ENCODE peak calls at places on chromosome 16, in ten cellular contexts. One of them, this sample, is unnamed.

GRCh38 chr16:65457084-65457483 is 335.2 kb upstream of the CDH11 start:
- DNase-seq in activated gamma-delta T cell treated with anti-CD3 and anti-CD28 coated beads, Interleukin-2, amount 50 U/mL, for 16 hours: no peak
- DNase-seq in ovary: no peak
- DNase-seq in Calu3: no peak
- DNase-seq in HEK293T: no peak
- DNase-seq in Panc1: no peak
- DNase-seq in pancreas: no peak
- DNase-seq in SW 1271: no peak
- DNase-seq in T-helper 2 cell: no peak
- DNase-seq in NCI-H1092: no peak
- DNase-seq in this sample: no peak

GRCh38 chr16:2471016-2471652 is at the start of gene NTN3:
- DNase-seq in pancreas: no peak
- DNase-seq in Panc1: no peak
- DNase-seq in ovary: no peak
- DNase-seq in activated gamma-delta T cell treated with anti-CD3 and anti-CD28 coated beads, Interleukin-2, amount 50 U/mL, for 16 hours: no peak
- DNase-seq in HEK293T: peak
- DNase-seq in SW 1271: no peak
- DNase-seq in Calu3: no peak
- DNase-seq in T-helper 2 cell: no peak
- DNase-seq in NCI-H1092: peak
- DNase-seq in this sample: no peak

GRCh38 chr16:10539256-10539655 is 41.1 kb downstream of the EMP2 start:
- DNase-seq in pancreas: no peak
- DNase-seq in HEK293T: no peak
- DNase-seq in activated gamma-delta T cell treated with anti-CD3 and anti-CD28 coated beads, Interleukin-2, amount 50 U/mL, for 16 hours: no peak
- DNase-seq in SW 1271: no peak
- DNase-seq in Calu3: peak
- DNase-seq in T-helper 2 cell: no peak
- DNase-seq in Panc1: no peak
- DNase-seq in NCI-H1092: no peak
- DNase-seq in ovary: no peak
- DNase-seq in this sample: no peak

GRCh38 chr16:67805718-67806427 is 487 bp downstream of the RANBP10 start:
- DNase-seq in Calu3: peak
- DNase-seq in Panc1: no peak
- DNase-seq in SW 1271: no peak
- DNase-seq in T-helper 2 cell: no peak
- DNase-seq in NCI-H1092: no peak
- DNase-seq in pancreas: no peak
- DNase-seq in activated gamma-delta T cell treated with anti-CD3 and anti-CD28 coated beads, Interleukin-2, amount 50 U/mL, for 16 hours: no peak
- DNase-seq in HEK293T: no peak
- DNase-seq in ovary: no peak
- DNase-seq in this sample: no peak

GRCh38 chr16:68445458-68445857 is 2.9 kb downstream of the SMPD3 start:
- DNase-seq in ovary: no peak
- DNase-seq in activated gamma-delta T cell treated with anti-CD3 and anti-CD28 coated beads, Interleukin-2, amount 50 U/mL, for 16 hours: no peak
- DNase-seq in NCI-H1092: peak
- DNase-seq in HEK293T: peak
- DNase-seq in SW 1271: peak
- DNase-seq in Panc1: peak
- DNase-seq in T-helper 2 cell: no peak
- DNase-seq in pancreas: peak
- DNase-seq in Calu3: peak
- DNase-seq in this sample: no peak

GRCh38 chr16:19842758-19843157 is 41.9 kb downstream of the GPRC5B start:
- DNase-seq in T-helper 2 cell: no peak
- DNase-seq in ovary: no peak
- DNase-seq in SW 1271: no peak
- DNase-seq in activated gamma-delta T cell treated with anti-CD3 and anti-CD28 coated beads, Interleukin-2, amount 50 U/mL, for 16 hours: no peak
- DNase-seq in pancreas: no peak
- DNase-seq in NCI-H1092: no peak
- DNase-seq in HEK293T: no peak
- DNase-seq in Calu3: no peak
- DNase-seq in Panc1: no peak
- DNase-seq in this sample: no peak

GRCh38 chr16:85916141-85916890 is 17.4 kb downstream of the IRF8 start:
- DNase-seq in HEK293T: no peak
- DNase-seq in NCI-H1092: no peak
- DNase-seq in pancreas: peak
- DNase-seq in T-helper 2 cell: no peak
- DNase-seq in ovary: no peak
- DNase-seq in Calu3: peak
- DNase-seq in SW 1271: no peak
- DNase-seq in Panc1: no peak
- DNase-seq in activated gamma-delta T cell treated with anti-CD3 and anti-CD28 coated beads, Interleukin-2, amount 50 U/mL, for 16 hours: no peak
- DNase-seq in this sample: no peak

GRCh38 chr16:16075463-16076399 is 126.3 kb downstream of the ABCC1 start:
- DNase-seq in NCI-H1092: no peak
- DNase-seq in ovary: peak
- DNase-seq in activated gamma-delta T cell treated with anti-CD3 and anti-CD28 coated beads, Interleukin-2, amount 50 U/mL, for 16 hours: no peak
- DNase-seq in Calu3: no peak
- DNase-seq in T-helper 2 cell: no peak
- DNase-seq in pancreas: no peak
- DNase-seq in SW 1271: no peak
- DNase-seq in HEK293T: no peak
- DNase-seq in Panc1: no peak
- DNase-seq in this sample: no peak

GRCh38 chr16:68786685-68787418 is 49.8 kb downstream of the CDH1 start:
- DNase-seq in NCI-H1092: no peak
- DNase-seq in ovary: peak
- DNase-seq in activated gamma-delta T cell treated with anti-CD3 and anti-CD28 coated beads, Interleukin-2, amount 50 U/mL, for 16 hours: no peak
- DNase-seq in Panc1: no peak
- DNase-seq in T-helper 2 cell: no peak
- DNase-seq in HEK293T: no peak
- DNase-seq in Calu3: no peak
- DNase-seq in pancreas: peak
- DNase-seq in SW 1271: no peak
- DNase-seq in this sample: no peak

GRCh38 chr16:11263737-11264136 is 5.4 kb downstream of the TNP2 start:
- DNase-seq in ovary: no peak
- DNase-seq in activated gamma-delta T cell treated with anti-CD3 and anti-CD28 coated beads, Interleukin-2, amount 50 U/mL, for 16 hours: no peak
- DNase-seq in SW 1271: no peak
- DNase-seq in pancreas: no peak
- DNase-seq in NCI-H1092: no peak
- DNase-seq in T-helper 2 cell: no peak
- DNase-seq in HEK293T: no peak
- DNase-seq in Panc1: no peak
- DNase-seq in Calu3: no peak
- DNase-seq in this sample: no peak

GRCh38 chr16:21276090-21276489 is 2.0 kb downstream of the CRYM start:
- DNase-seq in pancreas: no peak
- DNase-seq in Panc1: no peak
- DNase-seq in NCI-H1092: no peak
- DNase-seq in T-helper 2 cell: no peak
- DNase-seq in activated gamma-delta T cell treated with anti-CD3 and anti-CD28 coated beads, Interleukin-2, amount 50 U/mL, for 16 hours: no peak
- DNase-seq in HEK293T: no peak
- DNase-seq in Calu3: no peak
- DNase-seq in SW 1271: no peak
- DNase-seq in ovary: no peak
- DNase-seq in this sample: no peak

GRCh38 chr16:85291302-85292148 is 179.3 kb upstream of the CIBAR2 start:
- DNase-seq in NCI-H1092: no peak
- DNase-seq in activated gamma-delta T cell treated with anti-CD3 and anti-CD28 coated beads, Interleukin-2, amount 50 U/mL, for 16 hours: no peak
- DNase-seq in pancreas: no peak
- DNase-seq in T-helper 2 cell: no peak
- DNase-seq in SW 1271: no peak
- DNase-seq in HEK293T: no peak
- DNase-seq in ovary: no peak
- DNase-seq in Panc1: no peak
- DNase-seq in Calu3: peak
- DNase-seq in this sample: no peak